ENCODE peak calls at places on chromosomes 4 and X, in five cellular contexts. S is neuronal stem cell; Y is fibroblast of lung; T is GM04504; N is stimulated activated naive CD4-positive, alpha-beta T cell. U is an unnamed sample.

GRCh38 chr4:109496875-109497274 is 63.2 kb upstream of the MCUB start:
- DNase-seq in N (no peak), S (no peak), T (no peak), Y (no peak), U (no peak)

GRCh38 chrX:24231169-24231568 is 81.6 kb downstream of the ZFX start:
- DNase-seq in T (peak), Y (peak), S (no peak), N (no peak), U (peak)

GRCh38 chr4:24137963-24138601 is 248.2 kb upstream of the PPARGC1A start:
- DNase-seq in Y (peak), S (no peak), N (no peak), T (no peak), U (no peak)

GRCh38 chr4:103425406-103425805 is 227.3 kb upstream of the CENPE start:
- DNase-seq in Y (no peak), T (no peak), N (no peak), S (no peak), U (no peak)

GRCh38 chrX:63299596-63299995 is 51.5 kb downstream of the SPIN4 start:
- DNase-seq in T (no peak), Y (no peak), S (no peak), N (no peak), U (no peak)

GRCh38 chr4:145904413-145905177 is 34.0 kb downstream of the ZNF827 start:
- DNase-seq in N (no peak), T (no peak), S (no peak), Y (no peak), U (no peak)

GRCh38 chr4:121484633-121485032 is 103.8 kb upstream of the QRFPR start:
- DNase-seq in S (peak), T (peak), N (no peak), Y (peak), U (no peak)

GRCh38 chrX:55924574-55924973 is 207.0 kb downstream of the RRAGB start:
- DNase-seq in N (no peak), T (no peak), S (no peak), Y (no peak), U (no peak)

GRCh38 chr4:128854433-128854832 is 44.9 kb downstream of the JADE1 start:
- DNase-seq in T (no peak), N (no peak), Y (no peak), S (no peak), U (no peak)

GRCh38 chrX:149512225-149512885 is 7.2 kb upstream of the IDS start:
- DNase-seq in N (peak), T (no peak), S (peak), Y (peak), U (no peak)

GRCh38 chr4:15197005-15197404 is 194.7 kb downstream of the CPEB2 start:
- DNase-seq in N (no peak), S (peak), Y (peak), T (no peak), U (no peak)

GRCh38 chrX:134631404-134632346 is 26.6 kb downstream of the PLAC1 start:
- DNase-seq in Y (peak), T (peak), S (no peak), N (no peak), U (no peak)

GRCh38 chr4:24645765-24646550 is 61.6 kb upstream of the DHX15 start:
- DNase-seq in N (no peak), Y (peak), S (no peak), T (no peak), U (no peak)

GRCh38 chr4:119016636-119017035 is 119.0 kb upstream of the MYOZ2 start:
- DNase-seq in S (no peak), T (peak), Y (peak), N (no peak), U (no peak)

GRCh38 chr4:185011408-185011807 is 6.9 kb upstream of the HELT start:
- DNase-seq in N (no peak), T (no peak), Y (no peak), S (no peak), U (no peak)

GRCh38 chrX:47796433-47796906 is 40.2 kb upstream of the ZNF81 start:
- DNase-seq in S (no peak), T (peak), N (no peak), Y (peak), U (no peak)

GRCh38 chrX:51568586-51568985 is 50.1 kb downstream of the CENPVL3 start:
- DNase-seq in N (no peak), T (peak), Y (peak), S (no peak), U (no peak)

GRCh38 chrX:63812826-63813225 is 27.8 kb upstream of the ARHGEF9 start:
- DNase-seq in T (no peak), N (no peak), S (no peak), Y (no peak), U (no peak)

GRCh38 chr4:83734576-83734975 is 198.7 kb downstream of the GPAT3 start:
- DNase-seq in S (no peak), T (no peak), N (no peak), Y (no peak), U (no peak)

GRCh38 chr4:176150283-176150682 is 45.1 kb downstream of the SPATA4 start:
- DNase-seq in Y (peak), T (peak), N (no peak), S (no peak), U (no peak)

GRCh38 chr4:156137971-156138581 is 184.4 kb upstream of the CTSO start:
- DNase-seq in N (no peak), T (no peak), S (peak), Y (no peak), U (peak)

GRCh38 chrX:72101597-72102037 is 30.1 kb downstream of the RTL5 start:
- DNase-seq in S (no peak), T (no peak), N (no peak), Y (no peak), U (no peak)

GRCh38 chr4:185709802-185710486 is 102.0 kb downstream of the SORBS2 start:
- DNase-seq in N (no peak), Y (peak), T (no peak), S (no peak), U (no peak)

GRCh38 chr4:145083891-145084640 is 13.9 kb downstream of the ANAPC10 start:
- DNase-seq in Y (no peak), T (no peak), N (no peak), S (no peak), U (no peak)

GRCh38 chr4:41692717-41693345 is 55.7 kb downstream of the PHOX2B start:
- DNase-seq in N (no peak), S (peak), Y (peak), T (no peak), U (peak)

GRCh38 chrX:56248492-56248891 is 16.3 kb downstream of the KLF8 start:
- DNase-seq in T (peak), S (no peak), N (peak), Y (peak), U (no peak)

GRCh38 chrX:129959493-129959832 is 23.0 kb upstream of the BCORL1 start:
- DNase-seq in S (no peak), T (no peak), Y (no peak), N (no peak), U (no peak)

GRCh38 chr4:83855044-83855443 is 319.1 kb downstream of the GPAT3 start:
- DNase-seq in T (peak), N (no peak), Y (peak), S (no peak), U (no peak)

GRCh38 chr4:46329118-46329976 is 60.6 kb downstream of the GABRA2 start:
- DNase-seq in T (no peak), N (no peak), S (peak), Y (peak), U (peak)

GRCh38 chr4:183261953-183262775 is 57.9 kb downstream of the CLDN22 start:
- DNase-seq in S (peak), Y (peak), T (peak), N (peak), U (peak)

GRCh38 chr4:165355900-165356300 is 22.9 kb upstream of the CPE start:
- DNase-seq in S (peak), Y (peak), T (no peak), N (no peak), U (peak)

GRCh38 chr4:121256887-121257426 is 92.8 kb upstream of the TNIP3 start:
- DNase-seq in S (no peak), N (no peak), T (no peak), Y (no peak), U (no peak)

GRCh38 chr4:103786014-103786413 is 66.2 kb upstream of the TACR3 start:
- DNase-seq in N (no peak), S (peak), T (no peak), Y (peak), U (no peak)

GRCh38 chr4:82388405-82388804 is 14.6 kb upstream of the HNRNPD start:
- DNase-seq in T (no peak), Y (no peak), S (no peak), N (no peak), U (no peak)